ENCODE peak calls at places on chromosomes 12 and 14, in four cellular contexts. One of them, this sample, is unnamed.

GRCh38 chr12:5332521-5332920 is 99.4 kb upstream of the NTF3 start:
- DNase-seq in H1: no peak
- DNase-seq in HepG2: no peak
- DNase-seq in GM12878: no peak
- DNase-seq in this sample: no peak

GRCh38 chr14:101857226-101857625 is 95.7 kb downstream of the PPP2R5C start:
- DNase-seq in H1: no peak
- DNase-seq in HepG2: no peak
- DNase-seq in GM12878: no peak
- DNase-seq in this sample: peak

GRCh38 chr12:94080684-94081009 is 67.7 kb upstream of the PLXNC1 start:
- DNase-seq in H1: no peak
- DNase-seq in HepG2: peak
- DNase-seq in GM12878: no peak
- DNase-seq in this sample: no peak

GRCh38 chr12:26176725-26177124 is 18.6 kb upstream of the SSPN start:
- DNase-seq in H1: no peak
- DNase-seq in HepG2: no peak
- DNase-seq in GM12878: no peak
- DNase-seq in this sample: no peak

GRCh38 chr14:83827383-83827782 is 1702.6 kb upstream of the FLRT2 start:
- DNase-seq in H1: no peak
- DNase-seq in HepG2: no peak
- DNase-seq in GM12878: no peak
- DNase-seq in this sample: no peak

GRCh38 chr14:29814153-29815057 is 113.2 kb downstream of the PRKD1 start:
- DNase-seq in H1: no peak
- DNase-seq in HepG2: no peak
- DNase-seq in GM12878: no peak
- DNase-seq in this sample: no peak

GRCh38 chr14:21149641-21150367 is 6.1 kb downstream of the OR5AU1 start:
- DNase-seq in H1: no peak
- DNase-seq in HepG2: no peak
- DNase-seq in GM12878: no peak
- DNase-seq in this sample: no peak

GRCh38 chr12:8681129-8681902 is 16.5 kb upstream of the RIMKLB start:
- DNase-seq in H1: no peak
- DNase-seq in HepG2: no peak
- DNase-seq in GM12878: no peak
- DNase-seq in this sample: no peak

GRCh38 chr12:14431990-14432389 is 66.5 kb downstream of the ATF7IP start:
- DNase-seq in H1: no peak
- DNase-seq in HepG2: no peak
- DNase-seq in GM12878: no peak
- DNase-seq in this sample: no peak

GRCh38 chr14:37591311-37591940 is 3.6 kb downstream of the FOXA1 start:
- DNase-seq in H1: peak
- DNase-seq in HepG2: no peak
- DNase-seq in GM12878: no peak
- DNase-seq in this sample: no peak

GRCh38 chr12:116813271-116814041 is 67.8 kb downstream of the HRK start:
- DNase-seq in H1: no peak
- DNase-seq in HepG2: no peak
- DNase-seq in GM12878: no peak
- DNase-seq in this sample: no peak

GRCh38 chr12:116821291-116821690 is 60.0 kb downstream of the HRK start:
- DNase-seq in H1: no peak
- DNase-seq in HepG2: no peak
- DNase-seq in GM12878: no peak
- DNase-seq in this sample: no peak

GRCh38 chr12:116820077-116820656 is 61.1 kb downstream of the HRK start:
- DNase-seq in H1: no peak
- DNase-seq in HepG2: no peak
- DNase-seq in GM12878: no peak
- DNase-seq in this sample: no peak

GRCh38 chr12:116818948-116819832 is 62.1 kb downstream of the HRK start:
- DNase-seq in H1: peak
- DNase-seq in HepG2: peak
- DNase-seq in GM12878: peak
- DNase-seq in this sample: peak

DNA sequence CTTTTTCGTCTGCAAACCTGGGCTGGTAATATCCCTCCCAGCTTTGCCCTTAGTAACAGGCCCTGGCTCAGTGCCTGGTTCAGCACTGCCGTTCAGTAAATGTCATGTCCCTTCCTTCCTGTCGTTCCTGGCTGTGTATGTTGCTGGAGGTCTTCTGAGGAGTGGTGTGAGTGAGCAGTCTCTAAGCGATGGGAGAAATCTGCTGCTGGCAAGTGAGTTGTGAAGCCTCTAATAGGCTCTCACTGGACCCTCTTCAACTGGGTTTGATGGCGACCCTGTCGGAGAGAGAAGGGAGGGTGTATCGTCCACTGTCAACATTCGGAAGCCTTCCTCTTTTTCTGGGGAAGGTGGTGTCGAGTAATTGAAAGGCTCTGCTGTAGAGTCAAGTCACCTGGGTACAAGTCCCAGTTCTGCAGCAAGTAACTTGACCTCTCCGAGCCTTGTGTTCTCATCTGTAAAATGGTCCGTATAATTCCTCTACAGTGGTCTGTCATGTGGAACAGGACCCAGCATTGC is 62.8 kb downstream of the HRK start:
- DNase-seq in H1: no peak
- DNase-seq in HepG2: no peak
- DNase-seq in GM12878: no peak
- DNase-seq in this sample: no peak
- TF ChIP-seq BRCA1 in H1: no peak
- TF ChIP-seq BRCA1 in HepG2: no peak
- TF ChIP-seq BRCA1 in GM12878: no peak
- TF ChIP-seq BRCA1 in this sample: no peak

GRCh38 chr14:32939254-32940065 is 781 bp downstream of the NPAS3 start:
- DNase-seq in H1: peak
- DNase-seq in HepG2: no peak
- DNase-seq in GM12878: no peak
- DNase-seq in this sample: no peak
- TF ChIP-seq BRCA1 in H1: no peak
- TF ChIP-seq BRCA1 in HepG2: no peak
- TF ChIP-seq BRCA1 in GM12878: no peak
- TF ChIP-seq BRCA1 in this sample: no peak

DNA sequence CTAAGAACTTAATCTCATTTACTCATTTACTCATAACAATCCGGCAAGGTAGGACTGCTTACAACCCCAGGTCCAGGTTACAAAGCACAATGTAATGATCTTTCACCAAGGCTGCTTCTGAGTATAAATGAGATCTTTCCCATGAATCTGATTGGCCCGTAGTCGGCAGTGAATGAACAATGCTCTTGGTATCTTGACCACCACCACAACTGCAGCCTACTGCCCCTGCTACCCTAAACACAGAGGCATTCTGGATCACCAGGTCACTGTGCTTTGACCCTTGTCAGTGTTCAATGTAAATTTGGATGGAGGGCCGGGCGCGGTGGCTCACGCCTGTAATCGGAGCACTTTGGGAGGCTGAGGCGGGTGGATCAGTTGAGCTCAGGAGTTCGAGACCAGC is 15.9 kb downstream of the FAM181A start:
- DNase-seq in H1: no peak
- DNase-seq in HepG2: no peak
- DNase-seq in GM12878: no peak
- DNase-seq in this sample: no peak
- TF ChIP-seq BRCA1 in H1: no peak
- TF ChIP-seq BRCA1 in HepG2: no peak
- TF ChIP-seq BRCA1 in GM12878: no peak
- TF ChIP-seq BRCA1 in this sample: no peak

DNA sequence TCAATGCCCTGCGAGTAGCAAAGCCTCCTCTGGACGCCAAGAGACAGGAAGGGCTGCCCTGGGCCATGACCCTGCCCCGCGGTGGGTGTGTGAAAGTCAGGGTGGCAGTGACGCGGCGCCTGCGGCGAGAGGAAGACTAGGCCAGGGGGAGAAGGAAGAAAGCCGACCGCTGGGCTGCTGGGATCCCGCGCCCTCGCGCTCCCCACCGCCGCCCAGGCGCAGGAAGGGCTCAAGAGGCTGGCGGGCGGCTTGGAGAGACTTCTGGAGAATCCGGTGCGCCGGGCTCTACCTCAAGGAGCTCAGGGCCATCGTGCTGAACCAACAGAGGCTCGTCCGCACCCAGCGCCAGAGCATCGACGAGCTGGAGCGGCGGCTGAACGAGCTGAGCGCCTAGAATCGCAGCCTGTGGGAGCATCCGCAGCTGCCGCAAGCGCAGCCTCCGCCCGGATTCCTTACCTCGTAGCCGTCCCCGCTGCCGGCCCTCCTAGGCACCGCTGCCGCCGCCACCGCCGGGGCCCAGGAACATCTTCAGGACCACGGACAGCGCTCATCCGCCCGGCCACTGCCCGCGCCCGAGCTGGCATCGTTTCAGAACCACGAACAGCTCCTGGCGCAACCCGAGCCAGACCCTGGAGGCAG is 105.0 kb upstream of the PRB2 start:
- DNase-seq in H1: peak
- DNase-seq in HepG2: peak
- DNase-seq in GM12878: no peak
- DNase-seq in this sample: peak
- TF ChIP-seq BRCA1 in H1: no peak
- TF ChIP-seq BRCA1 in HepG2: peak
- TF ChIP-seq BRCA1 in GM12878: no peak
- TF ChIP-seq BRCA1 in this sample: no peak

GRCh38 chr12:30908389-30909087 is 18.0 kb upstream of the TSPAN11 start:
- DNase-seq in H1: no peak
- DNase-seq in HepG2: peak
- DNase-seq in GM12878: no peak
- DNase-seq in this sample: no peak
- TF ChIP-seq BRCA1 in H1: no peak
- TF ChIP-seq BRCA1 in HepG2: no peak
- TF ChIP-seq BRCA1 in GM12878: no peak
- TF ChIP-seq BRCA1 in this sample: no peak

DNA sequence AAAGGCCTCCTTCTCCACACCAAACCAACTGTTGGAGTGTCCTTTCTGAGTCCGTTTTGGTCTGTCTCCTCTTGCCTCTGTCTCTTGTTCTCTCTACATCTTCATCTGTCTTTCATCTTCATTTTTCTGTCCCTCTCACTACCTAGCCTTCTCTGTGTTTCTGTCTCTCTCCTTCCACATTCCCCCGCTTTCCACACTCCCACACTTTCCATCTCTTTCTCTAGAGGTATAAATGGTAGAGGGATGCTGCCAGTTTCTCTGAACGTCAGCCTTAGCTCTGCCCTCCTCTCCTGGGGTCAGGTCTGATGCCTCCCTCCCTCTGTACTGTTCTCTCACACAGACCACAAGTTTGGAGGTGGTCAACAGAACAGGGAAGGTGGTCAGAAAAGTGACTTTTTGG is 42.9 kb downstream of the SMUG1 start:
- DNase-seq in H1: no peak
- DNase-seq in HepG2: no peak
- DNase-seq in GM12878: no peak
- DNase-seq in this sample: no peak
- TF ChIP-seq BRCA1 in H1: no peak
- TF ChIP-seq BRCA1 in HepG2: no peak
- TF ChIP-seq BRCA1 in GM12878: no peak
- TF ChIP-seq BRCA1 in this sample: no peak

GRCh38 chr12:77384941-77385340 is 319.6 kb upstream of the E2F7 start:
- DNase-seq in H1: no peak
- DNase-seq in HepG2: no peak
- DNase-seq in GM12878: no peak
- DNase-seq in this sample: no peak
- TF ChIP-seq BRCA1 in H1: no peak
- TF ChIP-seq BRCA1 in HepG2: no peak
- TF ChIP-seq BRCA1 in GM12878: no peak
- TF ChIP-seq BRCA1 in this sample: no peak

GRCh38 chr14:97975960-97976359 is 1178.8 kb downstream of the VRK1 start:
- DNase-seq in H1: no peak
- DNase-seq in HepG2: no peak
- DNase-seq in GM12878: no peak
- DNase-seq in this sample: no peak

GRCh38 chr14:97977711-97978261 is 1180.6 kb downstream of the VRK1 start:
- DNase-seq in H1: peak
- DNase-seq in HepG2: no peak
- DNase-seq in GM12878: no peak
- DNase-seq in this sample: no peak

GRCh38 chr14:97978336-97978735 is 1181.2 kb downstream of the VRK1 start:
- DNase-seq in H1: peak
- DNase-seq in HepG2: no peak
- DNase-seq in GM12878: no peak
- DNase-seq in this sample: no peak

DNA sequence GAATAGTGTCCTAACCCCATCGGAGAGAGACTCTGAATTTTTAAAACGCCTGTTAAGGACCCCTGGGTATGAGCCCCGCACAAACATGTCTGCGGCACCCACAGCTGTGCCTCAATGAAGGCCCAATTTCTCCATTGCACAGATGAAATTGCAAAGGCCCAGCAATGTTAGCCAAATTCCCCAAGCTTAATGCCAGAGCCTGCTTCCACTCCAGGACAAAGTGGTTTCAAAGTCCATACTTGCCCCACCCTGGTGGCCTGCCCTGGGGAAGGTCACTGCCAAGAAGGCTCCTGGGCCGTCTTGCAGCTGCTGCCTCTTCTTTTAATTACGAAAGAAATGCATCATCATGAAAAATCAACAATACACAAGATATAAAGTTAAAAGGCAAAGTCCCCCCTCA is 1179.7 kb downstream of the VRK1 start:
- DNase-seq in H1: no peak
- DNase-seq in HepG2: no peak
- DNase-seq in GM12878: no peak
- DNase-seq in this sample: no peak
- TF ChIP-seq BRCA1 in H1: no peak
- TF ChIP-seq BRCA1 in HepG2: no peak
- TF ChIP-seq BRCA1 in GM12878: no peak
- TF ChIP-seq BRCA1 in this sample: no peak

This sample was measured in K562.